ENCODE peak calls at places on chromosomes 7 and 10, in six cellular contexts. C is adrenal gland, R is ascending aorta, Q is type B pancreatic cell, Z is right atrium auricular region, A is tibial artery. I is an unnamed sample.
A peak's percentile ranks its signal among the peaks of the same experiment; 100 is the strongest.

GRCh38 chr10:77943086-77943901 is 16.7 kb upstream of the DLG5 start:
- DNase-seq in C (no peak), R (no peak), Q (no peak), Z (no peak), A (no peak), I (no peak)

GRCh38 chr10:103504181-103504783 is 10.8 kb downstream of the NEURL1 start:
- DNase-seq in C (no peak), R (peak; percentile 46), Q (no peak), Z (no peak), A (no peak), I (peak; percentile 65)

GRCh38 chr10:6055929-6056328 is 6.2 kb downstream of the IL2RA start:
- DNase-seq in C (no peak), R (no peak), Q (no peak), Z (no peak), A (no peak), I (no peak)

GRCh38 chr7:30694218-30694745 is 12.0 kb upstream of the CRHR2 start:
- DNase-seq in C (no peak), R (no peak), Q (no peak), Z (no peak), A (no peak), I (no peak)

GRCh38 chr10:97868134-97868685 is 18.6 kb downstream of the GOLGA7B start:
- DNase-seq in C (no peak), R (no peak), Q (no peak), Z (no peak), A (no peak), I (no peak)

GRCh38 chr10:115129752-115130151 is 36.6 kb downstream of the ATRNL1 start:
- DNase-seq in C (no peak), R (no peak), Q (no peak), Z (no peak), A (no peak), I (no peak)

GRCh38 chr7:78747568-78747967 is 705.9 kb downstream of the MAGI2 start:
- DNase-seq in C (no peak), R (no peak), Q (no peak), Z (no peak), A (no peak), I (no peak)

GRCh38 chr7:43443380-43443779 is 139.5 kb upstream of the STK17A start:
- DNase-seq in C (no peak), R (no peak), Q (no peak), Z (no peak), A (no peak), I (no peak)

GRCh38 chr7:111730476-111731300 is 168.4 kb upstream of the IMMP2L start:
- DNase-seq in C (no peak), R (no peak), Q (no peak), Z (no peak), A (no peak), I (peak; percentile 16)

GRCh38 chr7:18086165-18087030 is 58.8 kb upstream of the PRPS1L1 start:
- DNase-seq in C (peak; percentile 20), R (peak; percentile 69), Q (peak; percentile 68), Z (no peak), A (peak; percentile 67), I (peak; percentile 5)

GRCh38 chr7:31076641-31077310 is 24.7 kb downstream of the ADCYAP1R1 start:
- DNase-seq in C (no peak), R (no peak), Q (no peak), Z (no peak), A (peak; percentile 53), I (no peak)

GRCh38 chr7:76383089-76383944 is 24.5 kb upstream of the YWHAG start:
- DNase-seq in C (no peak), R (no peak), Q (no peak), Z (no peak), A (no peak), I (no peak)

GRCh38 chr7:28921822-28922221 is 36.3 kb downstream of the TRIL start:
- DNase-seq in C (peak; percentile 52), R (no peak), Q (no peak), Z (no peak), A (no peak), I (peak; percentile 53)

GRCh38 chr7:18666107-18666728 is 170.7 kb downstream of the HDAC9 start:
- DNase-seq in C (peak; percentile 79), R (peak; percentile 87), Q (peak; percentile 72), Z (peak; percentile 84), A (peak; percentile 81), I (peak; percentile 83)

GRCh38 chr7:157318015-157318706 is 18.6 kb upstream of the DNAJB6 start:
- DNase-seq in C (no peak), R (no peak), Q (no peak), Z (no peak), A (no peak), I (peak; percentile 55)

GRCh38 chr10:103545366-103545765 is 51.9 kb downstream of the NEURL1 start:
- DNase-seq in C (no peak), R (peak; percentile 11), Q (no peak), Z (no peak), A (no peak), I (no peak)

GRCh38 chr10:109940553-109940952 is 17.2 kb upstream of the XPNPEP1 start:
- DNase-seq in C (no peak), R (no peak), Q (no peak), Z (no peak), A (no peak), I (no peak)

GRCh38 chr10:95873139-95873538 is 34.6 kb upstream of the CC2D2B start:
- DNase-seq in C (no peak), R (no peak), Q (no peak), Z (no peak), A (no peak), I (no peak)

GRCh38 chr10:101495324-101495925 is 92.6 kb downstream of the POLL start:
- DNase-seq in C (no peak), R (no peak), Q (no peak), Z (no peak), A (no peak), I (no peak)

GRCh38 chr10:119802068-119802538 is 70.5 kb downstream of the MCMBP start:
- DNase-seq in C (no peak), R (no peak), Q (no peak), Z (no peak), A (no peak), I (no peak)

GRCh38 chr10:75202321-75203096 is 8.1 kb upstream of the VDAC2 start:
- DNase-seq in C (no peak), R (peak; percentile 77), Q (no peak), Z (peak; percentile 80), A (peak; percentile 85), I (no peak)

GRCh38 chr10:133475821-133476640 is 22.3 kb downstream of the SCART1 start:
- DNase-seq in C (no peak), R (no peak), Q (no peak), Z (no peak), A (no peak), I (peak; percentile 28)

GRCh38 chr7:3416453-3416852 is 115.4 kb downstream of the SDK1 start:
- DNase-seq in C (no peak), R (no peak), Q (no peak), Z (no peak), A (no peak), I (no peak)

GRCh38 chr10:79494871-79495270 is 17.5 kb upstream of the EIF5AL1 start:
- DNase-seq in C (no peak), R (no peak), Q (no peak), Z (no peak), A (peak; percentile 43), I (no peak)

GRCh38 chr10:78794736-78795455 is 273.9 kb upstream of the ZMIZ1 start:
- DNase-seq in C (no peak), R (no peak), Q (no peak), Z (no peak), A (peak; percentile 12), I (no peak)

GRCh38 chr10:44199267-44199666 is 185.6 kb downstream of the CXCL12 start:
- DNase-seq in C (no peak), R (no peak), Q (no peak), Z (no peak), A (no peak), I (no peak)

DNA sequence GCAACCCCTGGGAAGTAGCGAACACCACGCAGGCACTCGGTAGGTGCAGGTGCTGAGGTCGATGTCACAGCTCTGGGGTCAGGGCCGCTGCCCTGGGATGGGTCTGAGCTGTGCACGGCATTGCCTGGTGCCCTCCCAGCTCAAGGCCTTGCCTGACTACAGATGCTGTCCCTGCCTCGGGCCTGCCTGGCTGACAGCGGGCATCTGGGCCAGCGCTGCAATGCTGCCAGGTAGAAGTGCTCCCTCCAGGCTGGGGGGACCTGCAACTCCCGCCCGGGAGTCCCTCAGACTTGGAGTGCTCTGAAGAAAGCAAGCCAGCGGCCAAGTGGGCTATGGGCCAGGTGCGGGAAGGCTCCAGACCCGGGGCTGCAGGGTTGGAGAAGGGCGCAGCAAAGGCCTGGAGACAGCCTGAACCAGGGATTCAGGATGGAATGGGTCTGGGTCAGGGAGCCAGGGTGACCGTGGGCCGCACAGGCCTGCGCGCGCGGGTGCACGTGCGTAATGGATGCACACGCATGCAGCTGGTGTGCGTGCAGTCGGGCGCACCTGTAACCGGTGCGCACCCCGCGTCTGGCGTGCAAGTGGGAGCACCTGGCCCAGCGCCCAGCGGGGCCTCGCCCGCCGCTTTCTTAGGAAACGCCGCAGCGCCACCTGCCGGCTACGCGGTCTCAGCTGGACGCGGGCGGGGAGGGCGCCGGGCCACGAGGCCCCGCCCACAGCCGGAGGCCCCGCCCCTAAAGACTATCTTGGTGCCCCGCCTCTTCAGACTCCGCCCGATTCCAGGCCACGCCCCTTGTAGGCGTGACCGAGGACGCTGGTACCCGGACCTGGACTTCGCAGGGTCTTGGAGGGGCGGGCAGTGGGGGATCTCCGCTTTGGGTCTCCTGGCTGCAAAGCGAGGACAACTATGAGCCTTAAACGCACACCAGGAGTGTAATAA is 46.7 kb downstream of the MICALL2 start:
- DNase-seq in C (peak; percentile 86), R (peak; percentile 79), Q (peak; percentile 92), Z (no peak), A (peak; percentile 78), I (peak; percentile 95)
- TF ChIP-seq CTCF in C (peak; percentile 79), R (peak; percentile 63), Q (peak; percentile 97), Z (peak; percentile 45), A (peak; percentile 44), I (peak; percentile 87)

GRCh38 chr7:27662490-27663205 is at the start of gene HIBADH:
- DNase-seq in C (peak; percentile 99), R (peak; percentile 100), Q (peak; percentile 94), Z (peak; percentile 100), A (peak; percentile 100), I (peak; percentile 96)
- TF ChIP-seq CTCF in C (peak; percentile 23), R (peak; percentile 18), Q (peak; percentile 20), Z (no peak), A (peak; percentile 48), I (no peak)

DNA sequence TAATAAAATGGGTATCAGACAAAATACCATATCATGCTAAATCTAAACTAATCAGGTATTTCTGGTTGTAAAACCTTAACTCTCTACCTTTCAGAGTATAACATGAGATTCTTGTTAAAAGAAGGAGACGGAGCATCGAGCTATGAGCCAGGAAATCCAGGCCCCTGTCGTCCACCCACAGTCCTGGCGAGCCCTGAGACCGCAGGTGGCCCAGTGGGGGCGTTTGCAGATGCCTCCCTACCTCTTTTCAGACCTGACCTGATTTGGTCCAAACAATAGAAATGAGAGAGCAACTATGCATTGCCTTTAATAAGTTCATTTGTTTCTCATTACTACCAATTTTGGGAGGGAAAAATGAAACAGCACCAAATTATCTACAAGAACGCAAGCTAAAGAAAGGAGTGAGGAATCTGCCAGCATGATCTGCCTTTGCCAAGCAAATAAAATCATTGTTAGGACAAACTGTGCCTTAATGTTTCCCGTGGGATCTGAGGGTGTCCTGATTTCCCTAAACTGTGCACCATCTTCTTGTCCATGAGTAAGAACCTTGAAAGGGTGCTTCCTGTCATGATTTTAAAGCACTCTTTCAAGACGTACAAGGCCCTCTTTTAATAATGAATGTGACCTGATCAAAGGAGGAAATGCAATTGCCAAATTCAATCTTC is 166.7 kb downstream of the TCERG1L start:
- DNase-seq in C (no peak), R (no peak), Q (no peak), Z (no peak), A (no peak), I (no peak)
- TF ChIP-seq CTCF in C (no peak), R (no peak), Q (no peak), Z (no peak), A (no peak), I (no peak)

GRCh38 chr7:109950821-109951601 is 1139.9 kb upstream of the LRRN3 start:
- DNase-seq in C (no peak), R (no peak), Q (no peak), Z (no peak), A (no peak), I (no peak)

GRCh38 chr7:109956916-109957315 is 1134.0 kb upstream of the LRRN3 start:
- DNase-seq in C (no peak), R (no peak), Q (no peak), Z (no peak), A (no peak), I (no peak)
- TF ChIP-seq CTCF in C (no peak), R (no peak), Q (no peak), Z (no peak), A (no peak), I (no peak)